ENCODE peak calls at places on chromosomes 13 and 19, in seven cellular contexts. One of them, this sample, is unnamed.

GRCh38 chr13:89925107-89925506 is 1422.4 kb upstream of the MIR17HG start:
- DNase-seq in esophagus squamous epithelium: no peak
- DNase-seq in IMR-90: peak; percentile 2
- DNase-seq in stomach: no peak
- DNase-seq in bronchial epithelial cell: peak; percentile 45
- DNase-seq in cardiac fibroblast: peak; percentile 23
- DNase-seq in progenitor cell of endocrine pancreas: no peak
- DNase-seq in this sample: no peak

GRCh38 chr19:55087542-55087935 is 11.9 kb downstream of the EPS8L1 start:
- DNase-seq in esophagus squamous epithelium: no peak
- DNase-seq in IMR-90: peak; percentile 16
- DNase-seq in stomach: no peak
- DNase-seq in bronchial epithelial cell: no peak
- DNase-seq in cardiac fibroblast: peak; percentile 52
- DNase-seq in progenitor cell of endocrine pancreas: no peak
- DNase-seq in this sample: no peak

GRCh38 chr13:75661443-75661842 is 25.3 kb downstream of the LMO7 start:
- DNase-seq in esophagus squamous epithelium: no peak
- DNase-seq in IMR-90: no peak
- DNase-seq in stomach: no peak
- DNase-seq in bronchial epithelial cell: no peak
- DNase-seq in cardiac fibroblast: no peak
- DNase-seq in progenitor cell of endocrine pancreas: no peak
- DNase-seq in this sample: no peak

GRCh38 chr13:45545686-45546409 is 69.7 kb downstream of the ERICH6B start:
- DNase-seq in esophagus squamous epithelium: no peak
- DNase-seq in IMR-90: no peak
- DNase-seq in stomach: no peak
- DNase-seq in bronchial epithelial cell: no peak
- DNase-seq in cardiac fibroblast: no peak
- DNase-seq in progenitor cell of endocrine pancreas: no peak
- DNase-seq in this sample: no peak

GRCh38 chr13:60788156-60788829 is 391.3 kb downstream of the TDRD3 start:
- DNase-seq in esophagus squamous epithelium: no peak
- DNase-seq in IMR-90: no peak
- DNase-seq in stomach: no peak
- DNase-seq in bronchial epithelial cell: peak; percentile 96
- DNase-seq in cardiac fibroblast: peak; percentile 61
- DNase-seq in progenitor cell of endocrine pancreas: no peak
- DNase-seq in this sample: no peak

GRCh38 chr19:40778865-40779284 is 828 bp downstream of the RAB4B start:
- DNase-seq in esophagus squamous epithelium: no peak
- DNase-seq in IMR-90: peak; percentile 29
- DNase-seq in stomach: no peak
- DNase-seq in bronchial epithelial cell: peak; percentile 55
- DNase-seq in cardiac fibroblast: peak; percentile 42
- DNase-seq in progenitor cell of endocrine pancreas: no peak
- DNase-seq in this sample: no peak

GRCh38 chr13:86946734-86947133 is 724.4 kb upstream of the SLITRK5 start:
- DNase-seq in esophagus squamous epithelium: no peak
- DNase-seq in IMR-90: no peak
- DNase-seq in stomach: no peak
- DNase-seq in bronchial epithelial cell: no peak
- DNase-seq in cardiac fibroblast: no peak
- DNase-seq in progenitor cell of endocrine pancreas: no peak
- DNase-seq in this sample: no peak

GRCh38 chr13:77460195-77460594 is 75.3 kb upstream of the SCEL start:
- DNase-seq in esophagus squamous epithelium: no peak
- DNase-seq in IMR-90: no peak
- DNase-seq in stomach: peak; percentile 39
- DNase-seq in bronchial epithelial cell: no peak
- DNase-seq in cardiac fibroblast: no peak
- DNase-seq in progenitor cell of endocrine pancreas: no peak
- DNase-seq in this sample: no peak

GRCh38 chr19:52296773-52297600 is at the start of gene ZNF480:
- DNase-seq in esophagus squamous epithelium: peak; percentile 42
- DNase-seq in IMR-90: peak; percentile 73
- DNase-seq in stomach: peak; percentile 89
- DNase-seq in bronchial epithelial cell: peak; percentile 55
- DNase-seq in cardiac fibroblast: peak; percentile 73
- DNase-seq in progenitor cell of endocrine pancreas: peak; percentile 59
- DNase-seq in this sample: peak; percentile 92

GRCh38 chr19:3034845-3035541 is 5.9 kb upstream of the TLE2 start:
- DNase-seq in esophagus squamous epithelium: no peak
- DNase-seq in IMR-90: peak; percentile 35
- DNase-seq in stomach: peak; percentile 51
- DNase-seq in bronchial epithelial cell: peak; percentile 35
- DNase-seq in cardiac fibroblast: peak; percentile 41
- DNase-seq in progenitor cell of endocrine pancreas: no peak
- DNase-seq in this sample: no peak

GRCh38 chr19:45547965-45548609 is 36.5 kb downstream of the OPA3 start:
- DNase-seq in esophagus squamous epithelium: no peak
- DNase-seq in IMR-90: peak; percentile 18
- DNase-seq in stomach: no peak
- DNase-seq in bronchial epithelial cell: peak; percentile 86
- DNase-seq in cardiac fibroblast: peak; percentile 68
- DNase-seq in progenitor cell of endocrine pancreas: no peak
- DNase-seq in this sample: no peak

DNA sequence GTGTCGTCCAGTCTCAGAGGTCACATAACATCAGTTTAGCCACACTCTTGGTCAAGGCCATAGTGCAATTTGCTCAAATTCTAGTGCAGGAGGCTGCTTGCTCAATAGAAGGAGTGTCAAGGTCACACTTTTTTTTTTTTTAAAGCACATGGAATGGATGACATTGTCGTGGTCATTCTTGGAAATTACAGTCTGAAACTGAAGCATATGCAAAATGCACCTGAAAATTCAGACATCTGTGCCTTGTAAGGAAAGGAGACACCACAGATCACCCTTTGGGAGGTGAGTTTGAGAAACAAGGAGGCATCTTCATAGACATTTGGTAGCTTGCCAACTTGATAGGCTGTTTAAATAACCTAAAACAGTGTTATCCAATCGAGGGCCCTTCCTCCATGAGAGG is 98.3 kb upstream of the ANKRD10 start:
- DNase-seq in esophagus squamous epithelium: no peak
- DNase-seq in IMR-90: no peak
- DNase-seq in stomach: no peak
- DNase-seq in bronchial epithelial cell: no peak
- DNase-seq in cardiac fibroblast: no peak
- DNase-seq in progenitor cell of endocrine pancreas: no peak
- DNase-seq in this sample: no peak
- TF ChIP-seq CTCF in esophagus squamous epithelium: no peak
- TF ChIP-seq CTCF in IMR-90: no peak
- TF ChIP-seq CTCF in stomach: no peak
- TF ChIP-seq CTCF in bronchial epithelial cell: no peak
- TF ChIP-seq CTCF in cardiac fibroblast: no peak
- TF ChIP-seq CTCF in progenitor cell of endocrine pancreas: no peak
- TF ChIP-seq CTCF in this sample: no peak

GRCh38 chr13:101474419-101474957 is 22.0 kb downstream of the ITGBL1 start:
- DNase-seq in esophagus squamous epithelium: no peak
- DNase-seq in IMR-90: peak; percentile 91
- DNase-seq in stomach: no peak
- DNase-seq in bronchial epithelial cell: no peak
- DNase-seq in cardiac fibroblast: peak; percentile 85
- DNase-seq in progenitor cell of endocrine pancreas: no peak
- DNase-seq in this sample: no peak
- TF ChIP-seq CTCF in esophagus squamous epithelium: no peak
- TF ChIP-seq CTCF in IMR-90: peak; percentile 90
- TF ChIP-seq CTCF in stomach: no peak
- TF ChIP-seq CTCF in bronchial epithelial cell: peak; percentile 20
- TF ChIP-seq CTCF in cardiac fibroblast: peak; percentile 50
- TF ChIP-seq CTCF in progenitor cell of endocrine pancreas: peak; percentile 52
- TF ChIP-seq CTCF in this sample: peak; percentile 64

GRCh38 chr19:13090511-13091231 is 12.0 kb downstream of the LYL1 start:
- DNase-seq in esophagus squamous epithelium: no peak
- DNase-seq in IMR-90: no peak
- DNase-seq in stomach: no peak
- DNase-seq in bronchial epithelial cell: no peak
- DNase-seq in cardiac fibroblast: no peak
- DNase-seq in progenitor cell of endocrine pancreas: no peak
- DNase-seq in this sample: no peak

GRCh38 chr19:13087295-13087694 is 15.4 kb downstream of the LYL1 start:
- DNase-seq in esophagus squamous epithelium: no peak
- DNase-seq in IMR-90: no peak
- DNase-seq in stomach: no peak
- DNase-seq in bronchial epithelial cell: no peak
- DNase-seq in cardiac fibroblast: no peak
- DNase-seq in progenitor cell of endocrine pancreas: no peak
- DNase-seq in this sample: no peak

GRCh38 chr19:13089857-13090507 is 12.7 kb downstream of the LYL1 start:
- DNase-seq in esophagus squamous epithelium: no peak
- DNase-seq in IMR-90: no peak
- DNase-seq in stomach: no peak
- DNase-seq in bronchial epithelial cell: no peak
- DNase-seq in cardiac fibroblast: no peak
- DNase-seq in progenitor cell of endocrine pancreas: no peak
- DNase-seq in this sample: no peak

GRCh38 chr19:13087795-13088537 is 14.7 kb downstream of the LYL1 start:
- DNase-seq in esophagus squamous epithelium: no peak
- DNase-seq in IMR-90: no peak
- DNase-seq in stomach: no peak
- DNase-seq in bronchial epithelial cell: no peak
- DNase-seq in cardiac fibroblast: no peak
- DNase-seq in progenitor cell of endocrine pancreas: no peak
- DNase-seq in this sample: no peak

GRCh38 chr19:13089139-13089856 is 13.4 kb downstream of the LYL1 start:
- DNase-seq in esophagus squamous epithelium: no peak
- DNase-seq in IMR-90: no peak
- DNase-seq in stomach: no peak
- DNase-seq in bronchial epithelial cell: peak; percentile 2
- DNase-seq in cardiac fibroblast: no peak
- DNase-seq in progenitor cell of endocrine pancreas: no peak
- DNase-seq in this sample: no peak
- TF ChIP-seq CTCF in esophagus squamous epithelium: no peak
- TF ChIP-seq CTCF in IMR-90: peak; percentile 49
- TF ChIP-seq CTCF in stomach: peak; percentile 14
- TF ChIP-seq CTCF in bronchial epithelial cell: peak; percentile 55
- TF ChIP-seq CTCF in cardiac fibroblast: peak; percentile 43
- TF ChIP-seq CTCF in progenitor cell of endocrine pancreas: peak; percentile 59
- TF ChIP-seq CTCF in this sample: peak; percentile 34

DNA sequence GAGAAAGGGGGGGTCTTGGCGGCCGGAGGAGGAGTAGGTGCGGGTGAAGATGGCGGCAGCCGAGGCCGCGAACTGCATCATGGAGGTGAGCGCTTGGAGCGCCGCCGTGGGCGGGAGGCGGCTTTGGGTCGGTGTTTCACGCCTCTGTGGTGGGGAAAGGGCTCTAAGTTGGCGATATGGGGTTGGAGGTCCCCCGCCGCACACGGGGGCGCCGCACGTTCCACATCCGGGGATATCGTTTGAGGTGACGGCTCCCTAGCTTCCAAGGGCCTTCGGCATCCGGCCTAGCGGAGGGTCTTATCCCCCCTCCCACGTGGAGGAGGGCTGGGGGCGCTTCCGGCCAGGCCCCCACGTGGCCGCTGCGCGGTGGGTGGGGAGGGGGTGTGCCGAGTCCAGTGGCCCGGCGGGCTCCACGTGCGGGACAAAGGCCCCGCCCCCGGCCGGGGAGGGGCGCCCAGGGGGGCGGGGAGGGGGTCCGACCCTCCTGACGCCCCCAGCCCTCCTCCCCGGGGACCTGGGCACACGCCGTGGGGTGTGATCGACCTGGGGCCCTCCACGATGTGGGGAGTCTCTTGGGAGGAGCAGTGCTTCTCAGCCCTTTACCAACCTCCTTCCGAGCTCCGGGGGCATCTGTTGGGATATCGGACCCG is at the start of gene PRMT1:
- DNase-seq in esophagus squamous epithelium: no peak
- DNase-seq in IMR-90: no peak
- DNase-seq in stomach: no peak
- DNase-seq in bronchial epithelial cell: no peak
- DNase-seq in cardiac fibroblast: no peak
- DNase-seq in progenitor cell of endocrine pancreas: peak; percentile 34
- DNase-seq in this sample: no peak
- TF ChIP-seq CTCF in esophagus squamous epithelium: no peak
- TF ChIP-seq CTCF in IMR-90: no peak
- TF ChIP-seq CTCF in stomach: no peak
- TF ChIP-seq CTCF in bronchial epithelial cell: no peak
- TF ChIP-seq CTCF in cardiac fibroblast: no peak
- TF ChIP-seq CTCF in progenitor cell of endocrine pancreas: no peak
- TF ChIP-seq CTCF in this sample: no peak

DNA sequence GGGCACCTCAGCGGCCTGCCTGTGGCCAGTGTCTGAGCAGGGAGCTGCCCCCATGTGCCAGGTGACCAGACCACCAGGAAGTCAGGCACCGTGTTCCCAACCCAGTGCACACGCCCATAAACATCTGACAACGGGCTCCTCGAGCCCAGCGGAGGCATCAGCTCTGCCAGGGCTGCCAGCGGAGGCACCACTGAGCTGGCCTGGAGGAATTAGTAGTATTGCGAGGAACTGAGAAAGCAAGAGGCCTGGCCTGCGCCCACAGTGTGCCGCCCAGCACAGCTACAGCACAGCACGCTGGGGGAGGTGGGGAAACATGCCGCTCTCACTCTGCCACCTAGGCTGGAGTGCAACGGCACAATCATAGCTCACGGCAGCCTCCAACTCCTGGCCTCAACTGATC is 44.6 kb downstream of the ANKRD27 start:
- DNase-seq in esophagus squamous epithelium: no peak
- DNase-seq in IMR-90: no peak
- DNase-seq in stomach: no peak
- DNase-seq in bronchial epithelial cell: no peak
- DNase-seq in cardiac fibroblast: no peak
- DNase-seq in progenitor cell of endocrine pancreas: no peak
- DNase-seq in this sample: no peak
- TF ChIP-seq CTCF in esophagus squamous epithelium: no peak
- TF ChIP-seq CTCF in IMR-90: no peak
- TF ChIP-seq CTCF in stomach: no peak
- TF ChIP-seq CTCF in bronchial epithelial cell: no peak
- TF ChIP-seq CTCF in cardiac fibroblast: no peak
- TF ChIP-seq CTCF in progenitor cell of endocrine pancreas: no peak
- TF ChIP-seq CTCF in this sample: no peak

GRCh38 chr19:47200530-47200929 is 30.5 kb downstream of the BBC3 start:
- DNase-seq in esophagus squamous epithelium: no peak
- DNase-seq in IMR-90: no peak
- DNase-seq in stomach: no peak
- DNase-seq in bronchial epithelial cell: no peak
- DNase-seq in cardiac fibroblast: no peak
- DNase-seq in progenitor cell of endocrine pancreas: no peak
- DNase-seq in this sample: no peak

GRCh38 chr19:47197141-47197540 is 33.9 kb downstream of the BBC3 start:
- DNase-seq in esophagus squamous epithelium: no peak
- DNase-seq in IMR-90: no peak
- DNase-seq in stomach: no peak
- DNase-seq in bronchial epithelial cell: peak; percentile 60
- DNase-seq in cardiac fibroblast: no peak
- DNase-seq in progenitor cell of endocrine pancreas: no peak
- DNase-seq in this sample: no peak

GRCh38 chr19:47190167-47190727 is 40.8 kb downstream of the BBC3 start:
- DNase-seq in esophagus squamous epithelium: no peak
- DNase-seq in IMR-90: peak; percentile 71
- DNase-seq in stomach: peak; percentile 90
- DNase-seq in bronchial epithelial cell: peak; percentile 45
- DNase-seq in cardiac fibroblast: peak; percentile 63
- DNase-seq in progenitor cell of endocrine pancreas: no peak
- DNase-seq in this sample: peak; percentile 85

DNA sequence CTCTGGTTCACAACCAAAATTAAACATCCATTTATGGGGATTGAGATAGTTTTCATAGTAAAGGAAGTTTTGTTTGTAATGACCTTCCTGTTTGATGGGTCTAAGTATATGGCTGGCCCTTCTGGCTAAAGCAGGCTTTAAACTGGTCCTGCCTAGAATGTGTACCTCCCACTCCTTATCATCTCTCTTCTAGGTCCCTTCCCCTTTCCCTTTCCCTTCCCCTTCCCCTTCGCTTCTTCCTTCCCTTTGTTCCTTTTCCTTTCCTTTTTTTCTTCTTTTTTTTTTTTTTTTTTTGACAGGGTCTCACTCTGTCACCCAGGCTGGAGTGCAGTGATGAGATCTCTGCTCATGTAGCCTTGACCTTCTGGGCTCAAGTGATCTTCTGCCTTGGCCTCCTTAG is 35.5 kb downstream of the BBC3 start:
- DNase-seq in esophagus squamous epithelium: no peak
- DNase-seq in IMR-90: no peak
- DNase-seq in stomach: no peak
- DNase-seq in bronchial epithelial cell: no peak
- DNase-seq in cardiac fibroblast: no peak
- DNase-seq in progenitor cell of endocrine pancreas: no peak
- DNase-seq in this sample: no peak
- TF ChIP-seq CTCF in esophagus squamous epithelium: no peak
- TF ChIP-seq CTCF in IMR-90: no peak
- TF ChIP-seq CTCF in stomach: no peak
- TF ChIP-seq CTCF in bronchial epithelial cell: no peak
- TF ChIP-seq CTCF in cardiac fibroblast: no peak
- TF ChIP-seq CTCF in progenitor cell of endocrine pancreas: no peak
- TF ChIP-seq CTCF in this sample: no peak